ENCODE peak calls at places on chromosomes 3 and 15, in ten cellular contexts. Q is adrenal gland; P is fibroblast of lung; G is AML-193; C is DMS153; Z is AG09319; L is stimulated activated CD4-positive, alpha-beta T cell treated with anti-CD3 and anti-CD28 coated beads, Interleukin-1b, Interleukin-23, amount 100 ng/mL, for 24 hours; V is AG20443; S is LoVo; T is tibial artery. N is an unnamed sample.

GRCh38 chr3:8488436-8488835 is 13.2 kb upstream of the LMCD1 start:
- DNase-seq in Q (no peak), T (no peak), C (no peak), L (no peak), P (no peak), G (no peak), V (peak), Z (no peak), S (no peak), N (no peak)

GRCh38 chr3:16512435-16513140 is 911 bp downstream of the RFTN1 start:
- DNase-seq in S (no peak), Z (no peak), G (peak), L (peak), Q (peak), C (no peak), P (no peak), V (peak), T (peak), N (peak)

GRCh38 chr15:95347846-95348245 is 982.7 kb upstream of the NR2F2 start:
- DNase-seq in V (no peak), G (no peak), L (no peak), T (no peak), Z (no peak), Q (no peak), C (no peak), P (no peak), S (no peak), N (no peak)

GRCh38 chr3:192038726-192039125 is 577.8 kb downstream of the PYDC2 start:
- DNase-seq in Q (peak), T (no peak), Z (no peak), V (no peak), L (no peak), P (no peak), S (peak), C (no peak), G (no peak), N (no peak)

GRCh38 chr3:38649500-38650247 is at the start of gene SCN5A:
- DNase-seq in L (peak), Q (peak), Z (no peak), S (peak), C (no peak), V (peak), T (peak), P (peak), G (no peak), N (peak)

GRCh38 chr15:83057660-83058376 is 9.2 kb downstream of the BTBD1 start:
- DNase-seq in Z (no peak), C (no peak), Q (peak), S (no peak), T (no peak), V (no peak), P (peak), G (no peak), L (no peak), N (no peak)

GRCh38 chr3:27993061-27993460 is 248.4 kb upstream of the CMC1 start:
- DNase-seq in C (no peak), V (no peak), P (no peak), L (no peak), T (no peak), G (no peak), Z (no peak), S (no peak), Q (no peak), N (no peak)

GRCh38 chr3:87691109-87691508 is 367.7 kb downstream of the CGGBP1 start:
- DNase-seq in Z (no peak), L (no peak), T (no peak), P (no peak), G (no peak), V (no peak), Q (no peak), S (no peak), C (no peak), N (no peak)

GRCh38 chr15:44325568-44325967 is 37.0 kb downstream of the GOLM2 start:
- DNase-seq in V (no peak), C (no peak), T (no peak), Q (no peak), L (no peak), G (no peak), P (no peak), Z (no peak), S (no peak), N (no peak)

GRCh38 chr3:40494698-40495097 is 11.1 kb upstream of the ZNF620 start:
- DNase-seq in T (no peak), G (no peak), P (no peak), S (no peak), V (peak), Z (no peak), C (no peak), L (no peak), Q (no peak), N (no peak)

GRCh38 chr3:114632757-114633424 is 339.1 kb downstream of the TIGIT start:
- DNase-seq in G (no peak), C (no peak), L (no peak), V (no peak), S (no peak), Z (no peak), Q (no peak), T (no peak), P (no peak), N (no peak)

GRCh38 chr15:83843511-83843910 is 189.6 kb downstream of the ADAMTSL3 start:
- DNase-seq in P (peak), G (no peak), L (no peak), Z (peak), T (no peak), C (no peak), S (no peak), Q (no peak), V (peak), N (no peak)

GRCh38 chr3:101677436-101678286 is 729 bp upstream of the ZBTB11 start:
- DNase-seq in Q (no peak), T (peak), V (no peak), Z (no peak), G (no peak), S (no peak), P (no peak), C (no peak), L (no peak), N (no peak)

GRCh38 chr3:13346481-13347389 is 73.4 kb downstream of the NUP210 start:
- DNase-seq in V (peak), Q (peak), Z (no peak), P (no peak), T (no peak), S (no peak), G (no peak), C (peak), L (peak), N (no peak)

GRCh38 chr3:65146149-65146548 is 458.3 kb upstream of the ADAMTS9 start:
- DNase-seq in C (no peak), Q (no peak), S (peak), Z (no peak), G (no peak), T (no peak), P (peak), L (no peak), V (no peak), N (no peak)

GRCh38 chr3:172369590-172370259 is 78.5 kb downstream of the GHSR start:
- DNase-seq in C (no peak), G (no peak), P (no peak), L (no peak), Q (no peak), S (no peak), T (no peak), Z (no peak), V (no peak), N (no peak)

GRCh38 chr3:107432013-107432515 is 54.8 kb downstream of the CCDC54 start:
- DNase-seq in P (peak), S (peak), C (peak), G (no peak), Z (no peak), V (peak), Q (peak), T (no peak), L (no peak), N (no peak)

GRCh38 chr3:34111361-34111760 is 312.9 kb downstream of the PDCD6IP start:
- DNase-seq in L (no peak), Q (no peak), Z (no peak), G (no peak), V (no peak), C (no peak), P (no peak), S (no peak), T (no peak), N (no peak)

GRCh38 chr3:174168026-174168425 is 691.1 kb upstream of the NAALADL2 start:
- DNase-seq in G (no peak), C (no peak), T (no peak), V (no peak), P (no peak), Z (no peak), Q (no peak), L (no peak), S (no peak), N (no peak)

GRCh38 chr3:85740561-85740960 is 781.8 kb downstream of the CADM2 start:
- DNase-seq in L (no peak), G (no peak), V (no peak), T (no peak), C (no peak), P (no peak), Q (no peak), Z (no peak), S (no peak), N (no peak)

GRCh38 chr3:69855436-69856162 is 116.3 kb downstream of the MITF start:
- DNase-seq in Q (peak), G (peak), C (no peak), L (no peak), S (no peak), P (peak), Z (peak), T (no peak), V (peak), N (no peak)

GRCh38 chr15:76905013-76905839 is at the start of gene SCAPER:
- DNase-seq in Z (peak), G (peak), S (peak), L (peak), P (peak), Q (peak), T (peak), C (peak), V (peak), N (peak)

GRCh38 chr3:134105876-134106556 is 76.3 kb upstream of the SLCO2A1 start:
- DNase-seq in T (no peak), P (no peak), C (no peak), Q (no peak), S (no peak), L (no peak), V (no peak), Z (no peak), G (no peak), N (no peak)

GRCh38 chr3:157718835-157719234 is 215.6 kb upstream of the VEPH1 start:
- DNase-seq in Z (no peak), T (no peak), L (no peak), P (no peak), G (no peak), S (no peak), V (no peak), C (no peak), Q (no peak), N (no peak)

GRCh38 chr3:81760215-81760614 is 1.2 kb downstream of the GBE1 start:
- DNase-seq in Z (no peak), T (no peak), S (no peak), G (peak), V (no peak), C (no peak), P (no peak), L (no peak), Q (no peak), N (no peak)

GRCh38 chr15:74962219-74962618 is 5.6 kb upstream of the RPP25 start:
- DNase-seq in S (no peak), G (no peak), T (no peak), P (no peak), C (no peak), Q (no peak), Z (no peak), L (no peak), V (no peak), N (no peak)

GRCh38 chr3:133943639-133944131 is 48.0 kb upstream of the RAB6B start:
- DNase-seq in Q (no peak), G (no peak), P (peak), L (no peak), Z (peak), T (peak), V (peak), C (no peak), S (peak), N (peak)

GRCh38 chr15:85475317-85475701 is 94.9 kb downstream of the AKAP13 start:
- DNase-seq in P (no peak), T (no peak), S (no peak), L (no peak), Q (no peak), C (no peak), G (peak), V (no peak), Z (no peak), N (no peak)

GRCh38 chr3:73580343-73580742 is 44.4 kb downstream of the PDZRN3 start:
- DNase-seq in S (no peak), C (no peak), L (no peak), G (no peak), Z (no peak), V (peak), P (peak), Q (no peak), T (no peak), N (no peak)

GRCh38 chr15:95929232-95929846 is 401.2 kb upstream of the NR2F2 start:
- DNase-seq in P (peak), G (peak), T (no peak), L (no peak), V (no peak), Q (no peak), Z (no peak), S (no peak), C (no peak), N (no peak)

GRCh38 chr3:101801174-101801573 is 22.2 kb downstream of the NXPE3 start:
- DNase-seq in S (no peak), T (no peak), V (no peak), L (no peak), G (no peak), P (no peak), Q (no peak), Z (no peak), C (no peak), N (no peak)

GRCh38 chr3:78812166-78812565 is 955.6 kb downstream of the ROBO1 start:
- DNase-seq in L (no peak), Q (no peak), V (no peak), Z (no peak), C (no peak), P (no peak), T (no peak), G (no peak), S (no peak), N (no peak)

GRCh38 chr15:61871926-61872522 is 188.2 kb downstream of the VPS13C start:
- DNase-seq in Z (no peak), L (no peak), P (peak), V (peak), S (peak), T (no peak), G (peak), C (no peak), Q (no peak), N (no peak)

GRCh38 chr3:128421966-128422365 is 44.7 kb downstream of the DNAJB8 start:
- DNase-seq in L (no peak), G (no peak), P (no peak), C (no peak), Q (no peak), V (no peak), Z (no peak), T (no peak), S (no peak), N (no peak)

GRCh38 chr15:100141304-100142080 is 200.3 kb downstream of the ADAMTS17 start:
- DNase-seq in C (no peak), Q (no peak), G (no peak), L (no peak), Z (no peak), T (no peak), P (no peak), S (no peak), V (peak), N (no peak)